ENCODE peak calls at places on chromosomes 13 and 19, in seven cellular contexts. M is heart right ventricle; Y is mesendoderm; X is PC-3; D is Caco-2; F is CD4-positive, alpha-beta memory T cell; S is left ventricle myocardium inferior. H is an unnamed sample.

GRCh38 chr13:57630661-57631606 is 610 bp upstream of the PCDH17 start:
- DNase-seq in X (peak; percentile 14), Y (peak; percentile 30), F (no peak), M (peak; percentile 24), S (no peak), D (no peak), H (no peak)

GRCh38 chr13:40518481-40518882 is 148.0 kb downstream of the FOXO1 start:
- DNase-seq in F (peak; percentile 20), Y (peak; percentile 68), D (no peak), M (no peak), X (no peak), S (no peak), H (peak; percentile 74)

GRCh38 chr13:25130944-25131343 is 35.0 kb downstream of the PABPC3 start:
- DNase-seq in Y (no peak), X (no peak), M (no peak), F (no peak), S (no peak), D (no peak), H (no peak)

GRCh38 chr13:75544681-75545333 is 4.8 kb upstream of the UCHL3 start:
- DNase-seq in S (no peak), F (no peak), D (no peak), Y (no peak), M (no peak), X (peak; percentile 28), H (no peak)

GRCh38 chr19:27776020-27776419 is 1436.9 kb downstream of the UQCRFS1 start:
- DNase-seq in D (peak; percentile 57), S (no peak), M (no peak), Y (peak; percentile 66), F (no peak), X (peak; percentile 25), H (peak; percentile 24)

GRCh38 chr19:40005670-40006272 is 8.9 kb downstream of the ZNF546 start:
- DNase-seq in M (peak; percentile 9), F (no peak), X (no peak), D (no peak), S (no peak), Y (no peak), H (no peak)

GRCh38 chr19:5953680-5954213 is 24.2 kb downstream of the RANBP3 start:
- DNase-seq in Y (no peak), F (no peak), S (no peak), X (no peak), D (no peak), M (no peak), H (no peak)

GRCh38 chr13:45003417-45003816 is 14.1 kb downstream of the GPALPP1 start:
- DNase-seq in D (no peak), Y (no peak), M (no peak), F (no peak), S (no peak), X (no peak), H (no peak)

GRCh38 chr13:97353927-97354326 is 80.0 kb upstream of the RAP2A start:
- DNase-seq in F (no peak), D (no peak), X (no peak), Y (no peak), M (no peak), S (no peak), H (no peak)

GRCh38 chr19:10919352-10920287 is 8.8 kb downstream of the YIPF2 start:
- DNase-seq in S (no peak), M (no peak), D (no peak), Y (no peak), F (no peak), X (no peak), H (no peak)

GRCh38 chr13:112933649-112934048 is 35.4 kb upstream of the MCF2L start:
- DNase-seq in Y (no peak), S (no peak), F (no peak), M (no peak), D (no peak), X (no peak), H (no peak)

GRCh38 chr13:60311527-60311926 is 85.5 kb upstream of the TDRD3 start:
- DNase-seq in X (no peak), S (no peak), F (no peak), Y (no peak), M (no peak), D (no peak), H (no peak)

GRCh38 chr19:49643466-49643865 is 1.5 kb downstream of the SCAF1 start:
- DNase-seq in M (no peak), X (no peak), F (no peak), Y (peak; percentile 48), D (no peak), S (no peak), H (no peak)

GRCh38 chr13:73336789-73337188 is 278.0 kb downstream of the KLF5 start:
- DNase-seq in F (no peak), S (no peak), M (no peak), X (peak; percentile 93), D (no peak), Y (no peak), H (no peak)

GRCh38 chr13:41751277-41751676 is 209.6 kb downstream of the VWA8 start:
- DNase-seq in D (no peak), S (peak; percentile 38), F (no peak), M (peak; percentile 35), X (no peak), Y (no peak), H (no peak)

GRCh38 chr19:5152013-5152763 is 183.3 kb downstream of the KDM4B start:
- DNase-seq in X (no peak), Y (no peak), S (no peak), D (no peak), F (no peak), M (no peak), H (no peak)

GRCh38 chr13:100573121-100573520 is 15.5 kb downstream of the GGACT start:
- DNase-seq in D (peak; percentile 82), S (peak; percentile 33), F (peak; percentile 68), M (peak; percentile 61), Y (peak; percentile 85), X (peak; percentile 76), H (peak; percentile 68)

DNA sequence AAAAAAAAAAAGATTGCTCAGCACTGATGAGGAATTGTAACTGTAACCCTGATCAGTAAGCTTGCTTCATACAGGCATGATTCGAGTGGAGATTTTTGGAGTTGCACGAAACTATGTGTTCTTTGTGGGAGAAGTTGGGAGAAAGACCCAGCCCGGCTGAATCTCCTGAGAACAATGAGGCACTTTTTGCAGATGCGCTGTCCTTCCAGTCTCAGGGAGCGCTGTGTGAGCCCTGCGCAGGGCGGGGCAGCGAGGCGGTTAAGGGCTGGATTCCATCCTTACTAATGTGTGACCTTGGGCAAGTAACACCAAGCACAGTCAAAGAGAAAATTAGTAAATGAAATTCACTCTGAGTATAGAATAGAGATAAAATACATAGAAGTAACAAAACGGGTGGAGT is 76.9 kb downstream of the SIPA1L3 start:
- DNase-seq in M (no peak), F (no peak), Y (no peak), S (no peak), X (no peak), D (no peak), H (no peak)
- H3K4me1 ChIP-seq in M (peaks cover 2% of the 10 kb centered on the region), F (no peaks in the 10 kb centered on the region), Y (peaks cover under 1% of the 10 kb centered on the region), S (peaks cover 8% of the 10 kb centered on the region), X (no peaks in the 10 kb centered on the region), D (peaks cover 75% of the 10 kb centered on the region), H (peaks cover 6% of the 10 kb centered on the region)

GRCh38 chr19:8052464-8052859 is at the start of gene CCL25:
- DNase-seq in X (no peak), M (no peak), F (no peak), S (no peak), Y (no peak), D (no peak), H (no peak)

GRCh38 chr19:8057545-8058270 is 5.1 kb downstream of the CCL25 start:
- DNase-seq in Y (no peak), D (no peak), F (no peak), M (no peak), S (no peak), X (no peak), H (no peak)

GRCh38 chr19:8050274-8051096 is 2.1 kb upstream of the CCL25 start:
- DNase-seq in X (peak; percentile 88), S (peak; percentile 83), D (peak; percentile 81), M (peak; percentile 67), Y (peak; percentile 99), F (peak; percentile 65), H (peak; percentile 59)

GRCh38 chr19:8056533-8056932 is 4.0 kb downstream of the CCL25 start:
- DNase-seq in M (no peak), F (no peak), D (no peak), S (no peak), Y (no peak), X (no peak), H (no peak)

GRCh38 chr19:8054169-8054568 is 1.6 kb downstream of the CCL25 start:
- DNase-seq in X (no peak), M (no peak), D (no peak), F (no peak), S (no peak), Y (no peak), H (no peak)
- H3K4me3 ChIP-seq in X (no peak overlapping the region), M (no peak overlapping the region), D (no peak overlapping the region), F (no peak overlapping the region), S (no peak overlapping the region), Y (no peak overlapping the region), H (no peak overlapping the region)

DNA sequence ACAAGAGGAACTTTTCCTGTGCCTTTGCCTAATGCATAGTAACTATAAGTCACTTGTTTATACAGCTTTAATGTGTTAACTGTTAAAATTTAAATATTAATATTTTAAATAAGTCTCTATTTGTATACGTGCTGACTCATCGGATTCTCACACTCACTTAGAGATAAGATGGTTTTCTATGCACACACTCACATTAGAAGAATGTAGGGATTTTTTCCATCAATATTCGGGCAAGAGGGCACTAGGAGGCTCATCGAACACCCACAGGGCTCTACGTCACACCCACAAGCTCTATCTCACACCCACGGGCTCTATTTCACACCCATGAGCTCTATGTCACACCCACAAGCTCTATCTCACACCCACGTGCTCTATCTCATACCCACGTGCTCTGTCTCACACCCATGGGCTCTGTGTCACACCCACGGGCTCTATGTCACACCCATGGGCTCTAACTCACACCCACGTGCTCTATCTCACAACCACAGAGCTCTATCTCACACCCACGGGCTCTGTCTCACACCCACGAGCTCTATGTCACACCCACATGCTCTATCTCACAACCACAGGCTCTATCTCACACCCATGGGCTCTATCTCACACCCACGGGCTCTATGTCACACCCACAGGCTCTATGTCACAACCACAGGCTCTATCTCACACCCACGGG is 73.4 kb downstream of the COL4A2 start:
- DNase-seq in D (no peak), F (no peak), X (peak; percentile 74), Y (peak; percentile 55), S (no peak), M (no peak), H (no peak)
- H3K4me1 ChIP-seq in D (peaks cover 11% of the 10 kb centered on the region), F (no peaks in the 10 kb centered on the region), X (peaks cover 39% of the 10 kb centered on the region), Y (peaks cover 8% of the 10 kb centered on the region), S (peaks cover 77% of the 10 kb centered on the region), M (peaks cover 7% of the 10 kb centered on the region), H (peaks cover 51% of the 10 kb centered on the region)

DNA sequence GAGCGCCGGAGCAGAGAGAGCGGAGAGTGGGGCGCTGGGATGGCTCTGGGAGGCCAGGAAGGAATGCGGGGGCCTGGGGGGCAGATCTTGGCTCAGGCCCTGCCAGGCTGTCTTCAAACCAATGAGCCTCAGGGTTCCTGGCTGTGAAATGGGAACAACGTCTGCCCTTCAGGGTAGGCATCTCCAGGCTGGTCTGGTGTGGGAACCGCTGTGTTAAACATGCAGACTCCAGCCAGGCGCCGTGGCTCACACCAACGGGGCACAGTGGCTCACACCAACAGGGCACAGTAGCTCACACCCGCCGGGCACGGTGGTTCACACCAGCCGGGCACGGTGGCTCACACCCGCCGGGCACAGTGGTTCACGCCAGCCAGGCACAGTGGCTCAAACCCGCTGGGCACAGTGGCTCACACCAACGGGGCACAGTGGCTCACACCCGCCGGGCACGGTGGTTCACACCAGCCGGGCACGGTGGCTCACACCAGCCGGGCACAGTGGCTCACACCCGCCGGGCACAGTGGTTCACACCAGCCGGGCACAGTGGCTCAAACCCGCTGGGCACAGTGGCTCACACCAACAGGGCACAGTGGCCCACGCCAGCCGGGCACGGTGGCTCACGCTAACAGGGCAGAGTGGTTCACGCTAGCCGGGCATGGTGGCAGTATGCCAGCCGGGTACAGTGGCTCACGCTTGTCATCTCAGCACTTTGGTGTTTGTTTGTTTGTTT is 40.1 kb downstream of the EFNA2 start:
- DNase-seq in X (no peak), M (no peak), D (no peak), F (no peak), Y (no peak), S (no peak), H (no peak)
- H3K4me3 ChIP-seq in X (peak overlapping the region; percentile 55), M (peak overlapping the region; percentile 55), D (peak overlapping the region; percentile 57), F (no peak overlapping the region), Y (no peak overlapping the region), S (peak overlapping the region; percentile 60), H (no peak overlapping the region)